ENCODE peak calls at places on chromosomes 3 and 15, in ten cellular contexts. V is lower leg skin, O is right atrium auricular region, Z is endothelial cell of umbilical vein, N is H9, U is colonic mucosa, P is cardiac fibroblast, Y is esophagus squamous epithelium, L is hepatocyte, W is GM12865. E is an unnamed sample.

GRCh38 chr15:74424901-74425528 is 8.7 kb downstream of the SEMA7A start:
- DNase-seq in Y (no peak), N (no peak), P (no peak), O (no peak), W (no peak), U (no peak), L (no peak), V (no peak), Z (no peak), E (no peak)

GRCh38 chr15:88247914-88248313 is 8.6 kb downstream of the NTRK3 start:
- DNase-seq in Z (no peak), U (no peak), P (no peak), W (no peak), N (no peak), L (no peak), Y (no peak), O (no peak), V (no peak), E (no peak)

GRCh38 chr3:171351676-171352075 is 108.5 kb downstream of the TNIK start:
- DNase-seq in O (no peak), N (no peak), P (peak), W (no peak), V (no peak), U (no peak), Y (no peak), Z (peak), L (no peak), E (no peak)

GRCh38 chr15:75891895-75892294 is 11.8 kb upstream of the FBXO22 start:
- DNase-seq in O (no peak), L (peak), W (no peak), P (peak), Y (no peak), Z (peak), N (no peak), V (no peak), U (no peak), E (no peak)

GRCh38 chr3:184005981-184006507 is 11.6 kb downstream of the ABCC5 start:
- DNase-seq in W (peak), N (peak), U (peak), L (peak), V (peak), Z (peak), O (peak), P (peak), Y (no peak), E (no peak)

GRCh38 chr15:93917181-93917580 is 314.2 kb upstream of the MCTP2 start:
- DNase-seq in Z (no peak), W (no peak), L (no peak), V (no peak), U (no peak), Y (no peak), P (no peak), O (no peak), N (no peak), E (no peak)

GRCh38 chr3:155560594-155560993 is 184.3 kb downstream of the PLCH1 start:
- DNase-seq in W (no peak), P (no peak), O (no peak), Y (no peak), U (no peak), V (no peak), N (no peak), L (peak), Z (no peak), E (no peak)

GRCh38 chr3:193788189-193788946 is 195.4 kb downstream of the OPA1 start:
- DNase-seq in U (peak), V (peak), L (peak), Y (no peak), P (peak), W (peak), O (peak), N (peak), Z (peak), E (peak)

GRCh38 chr15:56919708-56920637 is 1.5 kb downstream of the TCF12 start:
- DNase-seq in U (peak), Z (peak), O (no peak), W (peak), N (peak), L (no peak), Y (no peak), P (peak), V (no peak), E (no peak)

GRCh38 chr15:69610264-69610663 is 157.6 kb downstream of the RPLP1 start:
- DNase-seq in U (no peak), Z (no peak), W (no peak), N (no peak), O (no peak), V (no peak), P (no peak), Y (no peak), L (no peak), E (no peak)

DNA sequence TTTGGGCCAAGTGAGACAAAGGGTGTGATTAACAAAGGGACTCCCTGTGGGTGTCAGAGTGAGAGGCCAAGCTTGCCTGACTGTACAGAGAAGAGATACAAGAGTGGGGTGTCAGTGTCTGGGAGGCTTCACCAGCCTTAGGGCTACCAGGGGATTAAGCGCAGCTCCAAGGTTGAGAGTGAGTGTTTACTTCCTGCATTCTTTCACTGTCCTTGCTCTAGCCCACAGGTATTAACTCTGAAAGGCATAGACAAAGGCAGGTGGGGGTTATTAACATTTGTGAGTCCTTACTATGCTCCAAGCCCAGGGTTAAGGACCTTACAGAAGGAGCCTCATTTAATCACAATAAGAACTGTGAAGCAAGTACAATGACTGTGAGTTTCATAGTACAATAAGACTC is 107.6 kb downstream of the IL20RB start:
- DNase-seq in Y (no peak), N (peak), P (no peak), W (no peak), L (no peak), Z (no peak), V (no peak), O (no peak), U (no peak), E (no peak)
- TF ChIP-seq CTCF in Y (no peak), N (no peak), P (no peak), W (no peak), L (no peak), Z (no peak), V (no peak), O (no peak), U (no peak), E (no peak)

DNA sequence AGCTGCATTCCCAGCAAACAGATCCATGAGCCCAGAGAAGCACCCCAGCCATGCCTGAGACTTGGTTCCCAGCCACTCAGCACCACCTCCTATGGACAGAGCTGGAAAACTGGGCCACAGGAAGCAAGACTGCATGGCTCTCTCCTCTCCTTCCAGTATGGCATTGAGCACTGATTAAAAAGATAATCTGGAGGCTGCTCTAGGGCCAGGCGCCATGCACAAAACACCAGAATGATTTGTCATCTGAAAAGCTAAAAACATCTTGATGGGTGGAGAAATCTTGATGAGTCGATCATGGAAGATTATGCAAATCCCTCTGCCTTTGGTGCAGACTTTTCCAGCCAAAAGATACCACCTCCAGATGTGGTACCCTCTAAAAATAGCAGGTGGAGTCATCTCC is 62.7 kb upstream of the MRPS22 start:
- DNase-seq in O (no peak), Z (no peak), W (no peak), V (no peak), U (no peak), P (peak), N (no peak), L (no peak), Y (no peak), E (no peak)
- TF ChIP-seq CTCF in O (no peak), Z (no peak), W (no peak), V (no peak), U (no peak), P (no peak), N (no peak), L (no peak), Y (no peak), E (no peak)

GRCh38 chr15:95850837-95851236 is 479.7 kb upstream of the NR2F2 start:
- DNase-seq in Z (no peak), V (no peak), N (no peak), L (no peak), O (no peak), P (no peak), Y (no peak), W (peak), U (no peak), E (no peak)
- TF ChIP-seq CTCF in Z (no peak), V (no peak), N (peak), L (no peak), O (no peak), P (no peak), Y (no peak), W (peak), U (no peak), E (no peak)

GRCh38 chr15:81197688-81198281 is 1.1 kb downstream of the IL16 start:
- DNase-seq in V (no peak), P (no peak), O (no peak), U (no peak), Y (no peak), Z (no peak), W (no peak), L (no peak), N (no peak), E (no peak)

GRCh38 chr15:81197255-81197630 is 564 bp downstream of the IL16 start:
- DNase-seq in O (no peak), U (no peak), N (no peak), P (no peak), W (no peak), Z (no peak), L (no peak), V (no peak), Y (no peak), E (no peak)

GRCh38 chr15:81196576-81197254 is at the start of gene IL16:
- DNase-seq in W (no peak), Y (no peak), P (no peak), L (no peak), V (no peak), N (no peak), O (no peak), Z (no peak), U (no peak), E (no peak)

GRCh38 chr15:81195339-81195864 is 1.3 kb upstream of the IL16 start:
- DNase-seq in Z (no peak), L (no peak), Y (no peak), V (no peak), P (no peak), W (no peak), N (no peak), U (no peak), O (no peak), E (no peak)

GRCh38 chr15:81199031-81199779 is 2.5 kb downstream of the IL16 start:
- DNase-seq in V (no peak), L (no peak), Z (no peak), Y (no peak), P (no peak), O (peak), W (no peak), U (no peak), N (no peak), E (no peak)
- TF ChIP-seq CTCF in V (no peak), L (no peak), Z (no peak), Y (no peak), P (no peak), O (no peak), W (no peak), U (no peak), N (peak), E (no peak)

DNA sequence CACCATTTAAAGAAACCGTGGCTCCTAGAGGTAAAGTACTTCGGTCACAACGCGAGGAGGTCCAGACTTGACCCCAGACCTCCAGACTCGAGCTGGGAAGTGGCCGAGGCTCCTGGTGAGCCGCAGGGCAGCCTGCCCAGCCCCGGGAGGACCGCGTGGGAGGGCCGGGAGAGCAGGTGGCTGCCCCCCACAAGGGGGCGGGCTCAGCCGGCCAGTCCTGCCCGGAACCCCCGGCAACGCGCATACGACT is at the start of gene SLC27A2:
- DNase-seq in U (peak), L (peak), Z (no peak), P (no peak), W (peak), V (no peak), O (no peak), Y (no peak), N (peak), E (peak)
- TF ChIP-seq CTCF in U (peak), L (peak), Z (peak), P (no peak), W (peak), V (no peak), O (no peak), Y (peak), N (peak), E (peak)

DNA sequence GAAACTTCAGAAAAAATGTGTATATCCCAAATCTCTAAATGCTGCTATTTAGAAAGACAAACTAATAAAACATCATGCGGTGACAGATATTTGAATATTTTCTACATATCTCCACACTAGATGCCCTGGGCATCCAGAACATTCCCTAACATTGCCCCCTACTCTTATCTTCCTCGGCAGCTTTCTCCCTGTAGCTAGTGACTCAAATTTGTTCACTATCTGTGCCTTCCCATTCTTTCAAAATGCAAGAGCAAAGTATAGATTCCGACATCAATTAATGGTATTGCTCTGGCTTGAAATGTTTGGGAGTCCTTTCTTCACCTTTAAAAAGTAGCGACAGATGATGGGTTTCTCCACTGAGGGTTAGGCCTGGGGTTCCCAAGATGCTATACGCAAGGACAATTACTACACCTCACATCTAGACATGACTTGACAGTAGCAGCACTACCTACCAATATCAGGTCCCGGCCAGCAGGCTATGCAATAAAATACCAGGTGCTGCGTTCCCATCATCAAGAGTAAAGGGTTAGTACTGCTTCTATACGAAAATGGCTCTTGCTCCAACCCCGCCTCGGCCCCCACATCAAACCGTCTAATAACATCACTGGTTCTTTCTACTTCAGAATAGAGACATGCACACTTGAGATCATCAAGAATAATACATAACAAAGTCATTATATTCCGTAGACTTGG is 615 bp downstream of the UBR1 start:
- DNase-seq in Y (no peak), N (no peak), L (peak), P (no peak), Z (no peak), W (peak), O (no peak), V (no peak), U (peak), E (no peak)
- TF ChIP-seq CTCF in Y (no peak), N (no peak), L (no peak), P (no peak), Z (no peak), W (no peak), O (no peak), V (no peak), U (no peak), E (no peak)

GRCh38 chr3:127889976-127890650 is 24.9 kb upstream of the KBTBD12 start:
- DNase-seq in W (peak), L (peak), N (no peak), V (no peak), Y (no peak), O (no peak), Z (no peak), P (peak), U (no peak), E (no peak)
- TF ChIP-seq CTCF in W (no peak), L (peak), N (peak), V (no peak), Y (no peak), O (no peak), Z (no peak), P (peak), U (no peak), E (no peak)